ENCODE peak calls at places on chromosome 2, in four cellular contexts. K, V, Y and F are unnamed samples.

GRCh38 chr2:32838418-32838817 is 108.3 kb upstream of the LTBP1 start:
- DNase-seq in K (no peak), V (no peak), Y (no peak), F (no peak)

GRCh38 chr2:52260904-52261303 is 1229.0 kb upstream of the NRXN1 start:
- DNase-seq in K (no peak), V (no peak), Y (no peak), F (no peak)

GRCh38 chr2:6824962-6825361 is 40.7 kb downstream of the CMPK2 start:
- DNase-seq in K (no peak), V (no peak), Y (no peak), F (no peak)

GRCh38 chr2:141676139-141676538 is 454.7 kb downstream of the LRP1B start:
- DNase-seq in K (no peak), V (no peak), Y (no peak), F (no peak)

GRCh38 chr2:128585706-128586105 is 267.0 kb upstream of the HS6ST1 start:
- DNase-seq in K (no peak), V (no peak), Y (no peak), F (no peak)

GRCh38 chr2:106126705-106127281 is 67.3 kb downstream of the UXS1 start:
- DNase-seq in K (no peak), V (no peak), Y (no peak), F (no peak)

GRCh38 chr2:86825728-86826386 is 35.1 kb upstream of the CD8A start:
- DNase-seq in K (no peak), V (no peak), Y (no peak), F (no peak)

GRCh38 chr2:227164745-227165350 is 424 bp downstream of the COL4A3 start:
- DNase-seq in K (no peak), V (no peak), Y (no peak), F (no peak)

GRCh38 chr2:107810734-107811133 is 16.0 kb upstream of the RGPD4 start:
- DNase-seq in K (no peak), V (no peak), Y (no peak), F (no peak)

GRCh38 chr2:64837925-64838641 is 151.1 kb upstream of the SLC1A4 start:
- DNase-seq in K (no peak), V (no peak), Y (no peak), F (no peak)

GRCh38 chr2:204948364-204948763 is 403.1 kb downstream of the PARD3B start:
- DNase-seq in K (no peak), V (no peak), Y (no peak), F (no peak)

GRCh38 chr2:3316456-3317276 is 61.0 kb downstream of the EIPR1 start:
- DNase-seq in K (no peak), V (no peak), Y (no peak), F (no peak)

GRCh38 chr2:179044500-179044899 is 5.4 kb downstream of the CCDC141 start:
- DNase-seq in K (no peak), V (no peak), Y (no peak), F (no peak)

GRCh38 chr2:231622963-231623362 is 30.3 kb downstream of the TEX44 start:
- DNase-seq in K (no peak), V (no peak), Y (no peak), F (no peak)

GRCh38 chr2:150677561-150677960 is 190.1 kb upstream of the RND3 start:
- DNase-seq in K (no peak), V (no peak), Y (no peak), F (no peak)

GRCh38 chr2:16747706-16748105 is 82.1 kb upstream of the CYRIA start:
- DNase-seq in K (no peak), V (no peak), Y (no peak), F (no peak)

GRCh38 chr2:238097201-238097987 is 2.7 kb upstream of the ESPNL start:
- DNase-seq in K (no peak), V (no peak), Y (no peak), F (no peak)